ENCODE peak calls at places on chromosomes 5 and 9, in nine cellular contexts. Y is NCI-H2171 treated with DMSO at 0.1 percent for 48 hours, M is GM23248, C is LoVo, U is EL, N is hypothalamus, W is T-helper 2 cell, A is globus pallidus, D is kidney epithelial cell. G is an unnamed sample.

GRCh38 chr9:114339130-114339908 is 9.7 kb downstream of the ORM2 start:
- DNase-seq in Y (no peak), A (peak; percentile 33), U (peak; percentile 62), M (peak; percentile 77), W (peak; percentile 33), C (peak; percentile 5), D (no peak), N (peak; percentile 14), G (no peak)

GRCh38 chr5:87164409-87164808 is 103.3 kb upstream of the RASA1 start:
- DNase-seq in D (no peak), Y (no peak), M (no peak), W (no peak), C (no peak), N (no peak), A (no peak), U (no peak), G (no peak)

GRCh38 chr5:14161825-14162556 is 18.8 kb downstream of the TRIO start:
- DNase-seq in C (no peak), M (no peak), U (no peak), Y (peak; percentile 99), A (no peak), W (no peak), D (no peak), N (no peak), G (no peak)

GRCh38 chr5:169304175-169304574 is 3.2 kb upstream of the SLIT3 start:
- DNase-seq in N (no peak), D (no peak), C (no peak), W (no peak), M (no peak), Y (no peak), A (no peak), U (no peak), G (no peak)

GRCh38 chr9:79489241-79490000 is 82.3 kb upstream of the TLE4 start:
- DNase-seq in Y (no peak), N (peak; percentile 43), U (peak; percentile 91), M (peak; percentile 47), W (no peak), A (peak; percentile 89), C (peak; percentile 23), D (peak; percentile 21), G (no peak)

GRCh38 chr9:122158202-122158601 is 1.4 kb downstream of the NDUFA8 start:
- DNase-seq in M (peak; percentile 64), A (no peak), U (peak; percentile 54), N (no peak), C (peak; percentile 39), Y (peak; percentile 16), D (no peak), W (peak; percentile 65), G (no peak)

GRCh38 chr9:94101169-94101853 is 17.0 kb downstream of the PTPDC1 start:
- DNase-seq in N (no peak), U (no peak), Y (no peak), D (no peak), A (no peak), M (no peak), W (peak; percentile 5), C (no peak), G (no peak)

GRCh38 chr9:105656131-105656921 is 5.9 kb upstream of the TAL2 start:
- DNase-seq in U (peak; percentile 18), M (peak; percentile 48), N (no peak), C (peak; percentile 59), A (no peak), Y (peak; percentile 55), D (no peak), W (peak; percentile 8), G (no peak)

GRCh38 chr5:124876564-124876963 is 130.1 kb upstream of the ZNF608 start:
- DNase-seq in N (no peak), D (no peak), C (no peak), W (no peak), U (peak; percentile 16), M (no peak), A (no peak), Y (no peak), G (peak; percentile 9)

G was measured in epithelial cell of proximal tubule.